ENCODE peak calls at places on chromosome 9, in four cellular contexts. U is astrocyte, I is lower leg skin, A is Ammon's horn. T is an unnamed sample.

GRCh38 chr9:93133641-93134017 is 422 bp downstream of the NINJ1 start:
- DNase-seq in I (no peak), A (peak), U (peak), T (no peak)

GRCh38 chr9:130451509-130452388 is 7.0 kb downstream of the ASS1 start:
- DNase-seq in U (peak), A (peak), I (peak), T (peak)

GRCh38 chr9:38683336-38683735 is 36.6 kb downstream of the FAM240B start:
- DNase-seq in U (no peak), I (no peak), A (no peak), T (no peak)

GRCh38 chr9:68822596-68823165 is 117.6 kb downstream of the PIP5K1B start:
- DNase-seq in A (no peak), I (no peak), U (no peak), T (no peak)

GRCh38 chr9:98993570-98993945 is 49.9 kb downstream of the COL15A1 start:
- DNase-seq in I (no peak), A (peak), U (no peak), T (no peak)

GRCh38 chr9:92748233-92748497 is 16.5 kb downstream of the BICD2 start:
- DNase-seq in A (no peak), U (no peak), I (no peak), T (no peak)

GRCh38 chr9:10272830-10273229 is 340.0 kb downstream of the PTPRD start:
- DNase-seq in A (no peak), I (no peak), U (no peak), T (no peak)

GRCh38 chr9:83637389-83637788 is 14.4 kb downstream of the IDNK start:
- DNase-seq in U (no peak), A (no peak), I (no peak), T (no peak)

GRCh38 chr9:121286973-121287721 is 19.2 kb downstream of the GSN start:
- DNase-seq in U (peak), I (peak), A (peak), T (no peak)

GRCh38 chr9:116008278-116008677 is 145.3 kb upstream of the PAPPA start:
- DNase-seq in I (no peak), A (no peak), U (peak), T (no peak)

GRCh38 chr9:135703726-135704125 is 1.7 kb downstream of the KCNT1 start:
- DNase-seq in U (no peak), I (no peak), A (no peak), T (no peak)